ENCODE peak calls at places on chromosomes 12 and 14, in eight cellular contexts. One of them, this sample, is unnamed. For H4K20me1, the result is how much of the 10 kb centered on the place peaks cover.

GRCh38 chr12:42386310-42386709 is 60.3 kb downstream of the PPHLN1 start:
- DNase-seq in HCT116: no peak
- DNase-seq in GM23338: no peak
- DNase-seq in H9: no peak
- DNase-seq in keratinocyte: no peak
- DNase-seq in neural progenitor cell: no peak
- DNase-seq in K562: no peak
- DNase-seq in astrocyte: no peak
- DNase-seq in this sample: no peak

GRCh38 chr12:62769076-62769619 is 165.8 kb downstream of the PPM1H start:
- DNase-seq in HCT116: no peak
- DNase-seq in GM23338: no peak
- DNase-seq in H9: no peak
- DNase-seq in keratinocyte: no peak
- DNase-seq in neural progenitor cell: no peak
- DNase-seq in K562: no peak
- DNase-seq in astrocyte: no peak
- DNase-seq in this sample: no peak

GRCh38 chr12:124621296-124621660 is 53.9 kb upstream of the NCOR2 start:
- DNase-seq in HCT116: no peak
- DNase-seq in GM23338: peak
- DNase-seq in H9: peak
- DNase-seq in keratinocyte: no peak
- DNase-seq in neural progenitor cell: no peak
- DNase-seq in K562: no peak
- DNase-seq in astrocyte: peak
- DNase-seq in this sample: peak

GRCh38 chr12:39157696-39158342 is 252.4 kb upstream of the CPNE8 start:
- DNase-seq in HCT116: no peak
- DNase-seq in GM23338: no peak
- DNase-seq in H9: no peak
- DNase-seq in keratinocyte: no peak
- DNase-seq in neural progenitor cell: no peak
- DNase-seq in K562: no peak
- DNase-seq in astrocyte: peak
- DNase-seq in this sample: peak

GRCh38 chr12:131836193-131836592 is 8.0 kb downstream of the MMP17 start:
- DNase-seq in HCT116: no peak
- DNase-seq in GM23338: no peak
- DNase-seq in H9: no peak
- DNase-seq in keratinocyte: no peak
- DNase-seq in neural progenitor cell: no peak
- DNase-seq in K562: no peak
- DNase-seq in astrocyte: no peak
- DNase-seq in this sample: peak

GRCh38 chr12:48351022-48351708 is 446 bp upstream of the ZNF641 start:
- DNase-seq in HCT116: peak
- DNase-seq in GM23338: peak
- DNase-seq in H9: peak
- DNase-seq in keratinocyte: no peak
- DNase-seq in neural progenitor cell: no peak
- DNase-seq in K562: no peak
- DNase-seq in astrocyte: peak
- DNase-seq in this sample: peak

GRCh38 chr14:70871001-70871400 is 36.3 kb upstream of the PCNX1 start:
- DNase-seq in HCT116: no peak
- DNase-seq in GM23338: no peak
- DNase-seq in H9: no peak
- DNase-seq in keratinocyte: no peak
- DNase-seq in neural progenitor cell: no peak
- DNase-seq in K562: no peak
- DNase-seq in astrocyte: no peak
- DNase-seq in this sample: no peak

GRCh38 chr14:51822499-51822898 is 37.9 kb upstream of the GNG2 start:
- DNase-seq in HCT116: no peak
- DNase-seq in GM23338: no peak
- DNase-seq in H9: no peak
- DNase-seq in keratinocyte: no peak
- DNase-seq in neural progenitor cell: no peak
- DNase-seq in K562: no peak
- DNase-seq in astrocyte: no peak
- DNase-seq in this sample: peak

GRCh38 chr12:66061557-66062279 is 68.8 kb downstream of the LLPH start:
- DNase-seq in HCT116: no peak
- DNase-seq in GM23338: peak
- DNase-seq in H9: peak
- DNase-seq in keratinocyte: no peak
- DNase-seq in neural progenitor cell: peak
- DNase-seq in K562: no peak
- DNase-seq in astrocyte: no peak
- DNase-seq in this sample: no peak

GRCh38 chr14:93207468-93208308 is 632 bp downstream of the UBR7 start:
- DNase-seq in HCT116: no peak
- DNase-seq in GM23338: peak
- DNase-seq in H9: no peak
- DNase-seq in keratinocyte: no peak
- DNase-seq in neural progenitor cell: peak
- DNase-seq in K562: peak
- DNase-seq in astrocyte: peak
- DNase-seq in this sample: peak

GRCh38 chr14:91360490-91361235 is 57.0 kb downstream of the CCDC88C start:
- DNase-seq in HCT116: no peak
- DNase-seq in GM23338: no peak
- DNase-seq in H9: no peak
- DNase-seq in keratinocyte: no peak
- DNase-seq in neural progenitor cell: no peak
- DNase-seq in K562: no peak
- DNase-seq in astrocyte: no peak
- DNase-seq in this sample: no peak

GRCh38 chr14:92340938-92341337 is 18.0 kb downstream of the SLC24A4 start:
- DNase-seq in HCT116: no peak
- DNase-seq in GM23338: no peak
- DNase-seq in H9: no peak
- DNase-seq in keratinocyte: no peak
- DNase-seq in neural progenitor cell: no peak
- DNase-seq in K562: no peak
- DNase-seq in astrocyte: no peak
- DNase-seq in this sample: no peak

GRCh38 chr14:93945070-93945399 is 17.9 kb downstream of the FAM181A start:
- DNase-seq in HCT116: no peak
- DNase-seq in GM23338: no peak
- DNase-seq in H9: no peak
- DNase-seq in keratinocyte: no peak
- DNase-seq in neural progenitor cell: no peak
- DNase-seq in K562: no peak
- DNase-seq in astrocyte: no peak
- DNase-seq in this sample: no peak

GRCh38 chr14:64202731-64203130 is 91.4 kb downstream of the ESR2 start:
- DNase-seq in HCT116: no peak
- DNase-seq in GM23338: no peak
- DNase-seq in H9: no peak
- DNase-seq in keratinocyte: no peak
- DNase-seq in neural progenitor cell: no peak
- DNase-seq in K562: no peak
- DNase-seq in astrocyte: no peak
- DNase-seq in this sample: no peak

DNA sequence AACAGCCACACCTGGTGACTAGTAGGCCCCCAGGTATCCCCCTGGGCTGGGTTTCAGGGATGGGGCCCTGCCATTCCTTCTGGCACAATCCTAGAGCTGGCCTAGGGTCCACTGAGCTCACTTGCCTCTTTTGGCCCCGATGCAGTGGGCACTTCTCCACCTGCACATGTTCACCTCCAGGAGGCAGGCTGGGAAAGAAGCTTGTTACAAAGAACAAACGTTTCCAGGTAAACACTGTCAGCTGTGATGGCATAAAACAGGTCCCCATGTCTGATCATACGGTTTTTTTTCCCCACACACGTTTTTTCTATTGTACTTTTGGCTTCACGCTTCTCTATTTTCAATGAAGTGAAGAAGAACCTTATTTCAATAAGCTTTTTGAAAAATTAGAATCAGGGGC is 15.8 kb upstream of the HVCN1 start:
- DNase-seq in HCT116: peak
- DNase-seq in GM23338: peak
- DNase-seq in H9: peak
- DNase-seq in keratinocyte: no peak
- DNase-seq in neural progenitor cell: peak
- DNase-seq in K562: no peak
- DNase-seq in astrocyte: no peak
- DNase-seq in this sample: no peak
- TF ChIP-seq CTCF in HCT116: peak
- TF ChIP-seq CTCF in GM23338: peak
- TF ChIP-seq CTCF in H9: peak
- TF ChIP-seq CTCF in keratinocyte: peak
- TF ChIP-seq CTCF in neural progenitor cell: peak
- TF ChIP-seq CTCF in K562: peak
- TF ChIP-seq CTCF in astrocyte: no peak
- TF ChIP-seq CTCF in this sample: no peak

GRCh38 chr12:121248611-121249010 is 38.7 kb downstream of the P2RX4 start:
- DNase-seq in HCT116: no peak
- DNase-seq in GM23338: no peak
- DNase-seq in H9: no peak
- DNase-seq in keratinocyte: no peak
- DNase-seq in neural progenitor cell: no peak
- DNase-seq in K562: no peak
- DNase-seq in astrocyte: no peak
- DNase-seq in this sample: no peak

GRCh38 chr12:121250359-121250758 is 40.4 kb downstream of the P2RX4 start:
- DNase-seq in HCT116: no peak
- DNase-seq in GM23338: no peak
- DNase-seq in H9: no peak
- DNase-seq in keratinocyte: no peak
- DNase-seq in neural progenitor cell: no peak
- DNase-seq in K562: no peak
- DNase-seq in astrocyte: no peak
- DNase-seq in this sample: no peak

GRCh38 chr12:121245031-121245430 is 35.1 kb downstream of the P2RX4 start:
- DNase-seq in HCT116: no peak
- DNase-seq in GM23338: peak
- DNase-seq in H9: no peak
- DNase-seq in keratinocyte: no peak
- DNase-seq in neural progenitor cell: no peak
- DNase-seq in K562: no peak
- DNase-seq in astrocyte: no peak
- DNase-seq in this sample: no peak

GRCh38 chr12:121246893-121247557 is 37.1 kb downstream of the P2RX4 start:
- DNase-seq in HCT116: no peak
- DNase-seq in GM23338: no peak
- DNase-seq in H9: no peak
- DNase-seq in keratinocyte: no peak
- DNase-seq in neural progenitor cell: no peak
- DNase-seq in K562: no peak
- DNase-seq in astrocyte: no peak
- DNase-seq in this sample: no peak

DNA sequence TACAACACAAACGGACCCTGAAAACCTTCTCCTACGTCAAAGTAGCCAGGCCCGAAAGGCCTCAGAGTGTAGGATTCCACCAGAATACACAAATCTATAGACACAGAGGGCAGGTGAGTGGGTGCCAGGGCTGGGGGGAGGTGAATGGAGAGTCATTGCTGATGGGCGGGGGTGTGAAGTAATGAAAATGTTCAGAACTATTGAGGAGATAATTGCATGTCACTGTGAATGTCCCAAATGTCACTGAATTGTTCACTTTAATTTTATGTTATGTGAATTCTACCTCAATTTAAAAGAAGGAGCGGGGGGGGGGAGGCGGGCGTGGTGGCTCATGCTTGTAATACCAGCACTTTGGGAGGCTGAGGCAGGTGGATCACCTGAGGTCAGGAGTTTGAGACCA is 36.0 kb downstream of the P2RX4 start:
- DNase-seq in HCT116: no peak
- DNase-seq in GM23338: no peak
- DNase-seq in H9: no peak
- DNase-seq in keratinocyte: no peak
- DNase-seq in neural progenitor cell: no peak
- DNase-seq in K562: no peak
- DNase-seq in astrocyte: no peak
- DNase-seq in this sample: no peak
- H3K4me2 ChIP-seq in HCT116: no peak
- H3K4me2 ChIP-seq in GM23338: no peak
- H3K4me2 ChIP-seq in H9: no peak
- H3K4me2 ChIP-seq in keratinocyte: no peak
- H3K4me2 ChIP-seq in neural progenitor cell: no peak
- H3K4me2 ChIP-seq in K562: no peak
- H3K4me2 ChIP-seq in astrocyte: no peak
- H3K4me2 ChIP-seq in this sample: no peak

DNA sequence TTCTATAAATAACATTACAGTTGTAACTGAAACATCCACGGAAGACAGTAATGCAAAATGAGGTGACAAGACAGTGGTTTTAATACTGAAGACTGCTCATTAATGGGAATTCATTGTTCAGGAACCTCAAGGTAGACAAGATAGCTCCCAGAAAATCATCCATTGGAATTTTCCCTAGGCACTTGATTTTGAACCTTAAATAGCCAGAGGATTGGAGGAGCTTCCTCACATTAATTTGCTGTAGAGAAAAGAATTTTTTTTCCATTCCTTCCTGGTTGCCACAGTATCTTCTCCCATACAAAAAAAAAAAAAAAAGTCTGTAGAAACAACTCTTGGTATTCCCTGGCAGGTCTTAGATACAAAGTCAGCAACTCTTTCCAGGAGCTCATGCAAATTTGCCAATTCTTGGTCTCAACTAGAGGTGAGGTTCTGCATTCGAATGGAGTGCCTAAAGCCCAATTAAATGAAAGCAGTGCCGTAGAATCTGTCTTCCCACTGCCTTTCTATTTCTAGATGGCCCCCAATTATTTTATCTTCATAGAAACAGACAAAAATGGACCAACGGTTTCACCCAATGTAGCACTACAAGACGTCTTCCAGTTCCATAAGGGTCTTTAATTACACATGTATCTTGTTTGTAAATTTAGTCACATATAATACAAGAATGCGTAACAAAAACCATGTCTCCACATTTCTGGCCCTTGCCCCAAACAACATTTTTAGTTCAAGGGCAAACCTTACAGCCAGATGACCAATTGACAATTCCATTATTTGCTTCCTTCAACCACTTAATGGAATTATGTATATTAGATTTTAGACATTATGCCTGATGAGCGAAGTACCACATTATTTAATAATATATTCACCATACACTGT is 13.5 kb downstream of the SLC38A2 start:
- DNase-seq in HCT116: no peak
- DNase-seq in GM23338: peak
- DNase-seq in H9: no peak
- DNase-seq in keratinocyte: no peak
- DNase-seq in neural progenitor cell: no peak
- DNase-seq in K562: no peak
- DNase-seq in astrocyte: no peak
- DNase-seq in this sample: peak
- H4K20me1 ChIP-seq in HCT116: under half
- H4K20me1 ChIP-seq in GM23338: under half
- H4K20me1 ChIP-seq in H9: under half
- H4K20me1 ChIP-seq in keratinocyte: under half
- H4K20me1 ChIP-seq in neural progenitor cell: half or more
- H4K20me1 ChIP-seq in K562: under half
- H4K20me1 ChIP-seq in astrocyte: half or more
- H4K20me1 ChIP-seq in this sample: under half

GRCh38 chr14:22202313-22202712 is 386.7 kb downstream of the DAD1 start:
- DNase-seq in HCT116: no peak
- DNase-seq in GM23338: no peak
- DNase-seq in H9: no peak
- DNase-seq in keratinocyte: no peak
- DNase-seq in neural progenitor cell: no peak
- DNase-seq in K562: no peak
- DNase-seq in astrocyte: no peak
- DNase-seq in this sample: no peak

GRCh38 chr14:22200977-22201605 is 387.9 kb downstream of the DAD1 start:
- DNase-seq in HCT116: peak
- DNase-seq in GM23338: peak
- DNase-seq in H9: no peak
- DNase-seq in keratinocyte: no peak
- DNase-seq in neural progenitor cell: peak
- DNase-seq in K562: peak
- DNase-seq in astrocyte: peak
- DNase-seq in this sample: peak
- TF ChIP-seq CTCF in HCT116: peak
- TF ChIP-seq CTCF in GM23338: peak
- TF ChIP-seq CTCF in H9: peak
- TF ChIP-seq CTCF in keratinocyte: peak
- TF ChIP-seq CTCF in neural progenitor cell: peak
- TF ChIP-seq CTCF in K562: peak
- TF ChIP-seq CTCF in astrocyte: peak
- TF ChIP-seq CTCF in this sample: peak